ENCODE peak calls at places on chromosomes 1 and 21, in nine cellular contexts. E is AG09309, G is suprapubic skin, F is adrenal gland, N is foreskin fibroblast, S is progenitor cell of endocrine pancreas, Q is AG10803, Z is astrocyte of the spinal cord, M is fibroblast of lung. O is an unnamed sample.

GRCh38 chr1:164695956-164696665 is 137.1 kb downstream of the PBX1 start:
- DNase-seq in E (no peak), G (no peak), F (no peak), N (peak; percentile 59), S (no peak), Q (peak; percentile 82), Z (peak; percentile 8), M (peak; percentile 67), O (no peak)

GRCh38 chr1:48853006-48853405 is 76.3 kb upstream of the BEND5 start:
- DNase-seq in E (peak; percentile 85), G (no peak), F (peak; percentile 22), N (peak; percentile 88), S (no peak), Q (peak; percentile 94), Z (peak; percentile 90), M (peak; percentile 86), O (no peak)

GRCh38 chr21:40730051-40730760 is 116.8 kb downstream of the DSCAM start:
- DNase-seq in E (no peak), G (no peak), F (no peak), N (no peak), S (no peak), Q (no peak), Z (no peak), M (no peak), O (no peak)

GRCh38 chr1:199490804-199491527 is 536.5 kb upstream of the NR5A2 start:
- DNase-seq in E (peak; percentile 28), G (no peak), F (no peak), N (peak; percentile 60), S (no peak), Q (peak; percentile 37), Z (peak; percentile 80), M (peak; percentile 58), O (no peak)

GRCh38 chr21:45082715-45083114 is 8.3 kb downstream of the ADARB1 start:
- DNase-seq in E (no peak), G (no peak), F (no peak), N (no peak), S (no peak), Q (no peak), Z (no peak), M (no peak), O (no peak)

GRCh38 chr1:154329152-154329521 is 3.8 kb downstream of the ATP8B2 start:
- DNase-seq in E (no peak), G (no peak), F (no peak), N (no peak), S (no peak), Q (peak; percentile 15), Z (peak; percentile 82), M (no peak), O (no peak)

GRCh38 chr1:194394676-194395075 is 1208.3 kb upstream of the B3GALT2 start:
- DNase-seq in E (no peak), G (no peak), F (no peak), N (no peak), S (no peak), Q (no peak), Z (no peak), M (no peak), O (no peak)

GRCh38 chr1:71157151-71157550 is 76.3 kb upstream of the ZRANB2 start:
- DNase-seq in E (no peak), G (no peak), F (no peak), N (no peak), S (no peak), Q (no peak), Z (no peak), M (no peak), O (no peak)

GRCh38 chr1:20411196-20411980 is 74.6 kb downstream of the CAMK2N1 start:
- DNase-seq in E (peak; percentile 58), G (peak; percentile 53), F (peak; percentile 81), N (peak; percentile 98), S (no peak), Q (peak; percentile 92), Z (peak; percentile 94), M (peak; percentile 93), O (no peak)

GRCh38 chr1:107963601-107964396 is 1.2 kb downstream of the VAV3 start:
- DNase-seq in E (no peak), G (peak; percentile 81), F (peak; percentile 22), N (no peak), S (no peak), Q (peak; percentile 18), Z (peak; percentile 13), M (peak; percentile 24), O (no peak)

GRCh38 chr1:210657806-210658205 is 329.1 kb downstream of the HHAT start:
- DNase-seq in E (no peak), G (no peak), F (no peak), N (no peak), S (no peak), Q (no peak), Z (no peak), M (no peak), O (no peak)

GRCh38 chr1:94283462-94283861 is 46.1 kb upstream of the ARHGAP29 start:
- DNase-seq in E (no peak), G (no peak), F (no peak), N (no peak), S (no peak), Q (no peak), Z (no peak), M (no peak), O (no peak)

GRCh38 chr1:193584840-193585239 is 398.4 kb upstream of the B3GALT2 start:
- DNase-seq in E (no peak), G (no peak), F (no peak), N (no peak), S (no peak), Q (no peak), Z (no peak), M (no peak), O (no peak)

GRCh38 chr1:15271196-15271595 is 24.2 kb downstream of the FHAD1 start:
- DNase-seq in E (no peak), G (peak; percentile 38), F (no peak), N (no peak), S (no peak), Q (no peak), Z (no peak), M (no peak), O (peak; percentile 51)

GRCh38 chr1:15272009-15272781 is 25.2 kb downstream of the FHAD1 start:
- DNase-seq in E (peak; percentile 25), G (peak; percentile 65), F (peak; percentile 85), N (peak; percentile 60), S (peak; percentile 27), Q (peak; percentile 59), Z (peak; percentile 69), M (peak; percentile 77), O (peak; percentile 83)

GRCh38 chr1:15273274-15273673 is 26.3 kb downstream of the FHAD1 start:
- DNase-seq in E (no peak), G (peak; percentile 4), F (no peak), N (no peak), S (no peak), Q (no peak), Z (no peak), M (no peak), O (peak; percentile 8)

GRCh38 chr1:15275921-15276683 is 29.1 kb downstream of the FHAD1 start:
- DNase-seq in E (no peak), G (peak; percentile 26), F (peak; percentile 44), N (no peak), S (no peak), Q (no peak), Z (no peak), M (no peak), O (peak; percentile 65)

GRCh38 chr1:15272782-15273127 is 25.7 kb downstream of the FHAD1 start:
- DNase-seq in E (no peak), G (peak; percentile 38), F (no peak), N (no peak), S (no peak), Q (no peak), Z (no peak), M (no peak), O (peak; percentile 19)
- TF ChIP-seq CTCF in E (no peak), G (peak; percentile 47), F (no peak), N (no peak), S (no peak), Q (no peak), Z (no peak), M (no peak), O (peak; percentile 4)

GRCh38 chr1:40866408-40866788 is 4.2 kb upstream of the CITED4 start:
- DNase-seq in E (no peak), G (no peak), F (no peak), N (no peak), S (no peak), Q (no peak), Z (no peak), M (peak; percentile 48), O (no peak)

GRCh38 chr1:40859017-40859416 is 3.1 kb downstream of the CITED4 start:
- DNase-seq in E (no peak), G (no peak), F (no peak), N (no peak), S (no peak), Q (no peak), Z (no peak), M (no peak), O (no peak)

GRCh38 chr1:40861227-40862003 is 748 bp downstream of the CITED4 start:
- DNase-seq in E (no peak), G (no peak), F (peak; percentile 63), N (peak; percentile 52), S (no peak), Q (peak; percentile 35), Z (peak; percentile 47), M (peak; percentile 48), O (no peak)

GRCh38 chr1:40860706-40861226 is 1.4 kb downstream of the CITED4 start:
- DNase-seq in E (no peak), G (no peak), F (peak; percentile 50), N (no peak), S (no peak), Q (no peak), Z (no peak), M (no peak), O (no peak)

GRCh38 chr1:40862008-40862863 is at the start of gene CITED4:
- DNase-seq in E (peak; percentile 35), G (peak; percentile 97), F (peak; percentile 96), N (peak; percentile 90), S (peak; percentile 94), Q (peak; percentile 82), Z (peak; percentile 93), M (peak; percentile 88), O (peak; percentile 97)
- TF ChIP-seq CTCF in E (no peak), G (no peak), F (peak; percentile 35), N (no peak), S (peak; percentile 30), Q (no peak), Z (peak; percentile 32), M (peak; percentile 29), O (peak; percentile 46)

GRCh38 chr1:204072951-204073836 is at the start of gene SOX13:
- DNase-seq in E (peak; percentile 62), G (peak; percentile 94), F (peak; percentile 89), N (peak; percentile 91), S (peak; percentile 65), Q (peak; percentile 88), Z (peak; percentile 90), M (peak; percentile 91), O (peak; percentile 93)
- TF ChIP-seq CTCF in E (peak; percentile 39), G (no peak), F (no peak), N (no peak), S (peak; percentile 10), Q (peak; percentile 17), Z (peak; percentile 33), M (peak; percentile 22), O (peak; percentile 30)

GRCh38 chr1:30715216-30715615 is 8.2 kb downstream of the MATN1 start:
- DNase-seq in E (no peak), G (no peak), F (no peak), N (no peak), S (no peak), Q (no peak), Z (no peak), M (no peak), O (no peak)
- TF ChIP-seq CTCF in E (peak; percentile 45), G (peak; percentile 6), F (peak; percentile 37), N (peak; percentile 26), S (peak; percentile 51), Q (peak; percentile 46), Z (peak; percentile 39), M (peak; percentile 51), O (peak; percentile 43)

O was measured in osteocyte.